ENCODE peak calls at places on chromosomes 3 and 15, in seven cellular contexts. One of them, this sample, is unnamed.

GRCh38 chr3:111333642-111334041 is 208.4 kb upstream of the CD96 start:
- DNase-seq in Peyer's patch: no peak
- DNase-seq in thyroid gland: peak
- DNase-seq in transverse colon: no peak
- DNase-seq in GM12878: no peak
- DNase-seq in ovary: no peak
- DNase-seq in PC-3: peak
- DNase-seq in this sample: peak

GRCh38 chr15:68574629-68575028 is 4.2 kb upstream of the CORO2B start:
- DNase-seq in PC-3: no peak
- DNase-seq in GM12878: no peak
- DNase-seq in thyroid gland: no peak
- DNase-seq in transverse colon: no peak
- DNase-seq in ovary: no peak
- DNase-seq in Peyer's patch: no peak
- DNase-seq in this sample: no peak

GRCh38 chr3:105584351-105584790 is 217.7 kb downstream of the ALCAM start:
- DNase-seq in thyroid gland: no peak
- DNase-seq in GM12878: no peak
- DNase-seq in PC-3: peak
- DNase-seq in Peyer's patch: no peak
- DNase-seq in transverse colon: no peak
- DNase-seq in ovary: no peak
- DNase-seq in this sample: no peak

GRCh38 chr3:190183121-190183520 is 62.4 kb upstream of the P3H2 start:
- DNase-seq in ovary: no peak
- DNase-seq in thyroid gland: no peak
- DNase-seq in Peyer's patch: no peak
- DNase-seq in GM12878: no peak
- DNase-seq in transverse colon: no peak
- DNase-seq in PC-3: peak
- DNase-seq in this sample: no peak

GRCh38 chr15:51144021-51144532 is 49.4 kb upstream of the TNFAIP8L3 start:
- DNase-seq in ovary: no peak
- DNase-seq in transverse colon: no peak
- DNase-seq in Peyer's patch: no peak
- DNase-seq in GM12878: no peak
- DNase-seq in thyroid gland: no peak
- DNase-seq in PC-3: peak
- DNase-seq in this sample: peak

GRCh38 chr15:66390670-66391069 is 4.0 kb downstream of the MAP2K1 start:
- DNase-seq in GM12878: peak
- DNase-seq in PC-3: peak
- DNase-seq in thyroid gland: no peak
- DNase-seq in Peyer's patch: peak
- DNase-seq in ovary: no peak
- DNase-seq in transverse colon: peak
- DNase-seq in this sample: peak

GRCh38 chr15:38054488-38054887 is 120.0 kb downstream of the TMCO5A start:
- DNase-seq in transverse colon: no peak
- DNase-seq in ovary: no peak
- DNase-seq in Peyer's patch: no peak
- DNase-seq in PC-3: peak
- DNase-seq in GM12878: no peak
- DNase-seq in thyroid gland: no peak
- DNase-seq in this sample: peak

GRCh38 chr15:74265046-74265639 is 29.0 kb downstream of the CCDC33 start:
- DNase-seq in ovary: no peak
- DNase-seq in Peyer's patch: no peak
- DNase-seq in thyroid gland: peak
- DNase-seq in transverse colon: no peak
- DNase-seq in PC-3: peak
- DNase-seq in GM12878: no peak
- DNase-seq in this sample: no peak

GRCh38 chr3:38404286-38404685 is 49.4 kb upstream of the ACVR2B start:
- DNase-seq in Peyer's patch: no peak
- DNase-seq in transverse colon: peak
- DNase-seq in PC-3: peak
- DNase-seq in thyroid gland: peak
- DNase-seq in ovary: no peak
- DNase-seq in GM12878: no peak
- DNase-seq in this sample: no peak

GRCh38 chr3:69086133-69086722 is 1.5 kb downstream of the ARL6IP5 start:
- DNase-seq in transverse colon: peak
- DNase-seq in Peyer's patch: peak
- DNase-seq in ovary: peak
- DNase-seq in GM12878: no peak
- DNase-seq in thyroid gland: peak
- DNase-seq in PC-3: peak
- DNase-seq in this sample: peak

GRCh38 chr3:54830658-54831057 is 97.2 kb downstream of the LRTM1 start:
- DNase-seq in Peyer's patch: no peak
- DNase-seq in GM12878: no peak
- DNase-seq in PC-3: peak
- DNase-seq in ovary: no peak
- DNase-seq in thyroid gland: no peak
- DNase-seq in transverse colon: no peak
- DNase-seq in this sample: no peak

GRCh38 chr3:126135398-126136076 is 44.8 kb downstream of the ALDH1L1 start:
- DNase-seq in Peyer's patch: no peak
- DNase-seq in GM12878: no peak
- DNase-seq in PC-3: no peak
- DNase-seq in transverse colon: peak
- DNase-seq in thyroid gland: no peak
- DNase-seq in ovary: peak
- DNase-seq in this sample: no peak

GRCh38 chr3:4350789-4351163 is 47.6 kb downstream of the SETMAR start:
- DNase-seq in ovary: no peak
- DNase-seq in Peyer's patch: peak
- DNase-seq in transverse colon: peak
- DNase-seq in PC-3: peak
- DNase-seq in thyroid gland: peak
- DNase-seq in GM12878: peak
- DNase-seq in this sample: peak

GRCh38 chr3:81485444-81485865 is 276.0 kb downstream of the GBE1 start:
- DNase-seq in GM12878: peak
- DNase-seq in ovary: no peak
- DNase-seq in PC-3: peak
- DNase-seq in thyroid gland: no peak
- DNase-seq in transverse colon: peak
- DNase-seq in Peyer's patch: no peak
- DNase-seq in this sample: no peak

GRCh38 chr3:71210257-71211002 is 373.1 kb downstream of the FOXP1 start:
- DNase-seq in ovary: no peak
- DNase-seq in thyroid gland: peak
- DNase-seq in Peyer's patch: no peak
- DNase-seq in transverse colon: peak
- DNase-seq in PC-3: no peak
- DNase-seq in GM12878: no peak
- DNase-seq in this sample: no peak
- TF ChIP-seq CTCF in ovary: peak
- TF ChIP-seq CTCF in thyroid gland: no peak
- TF ChIP-seq CTCF in Peyer's patch: no peak
- TF ChIP-seq CTCF in transverse colon: peak
- TF ChIP-seq CTCF in PC-3: no peak
- TF ChIP-seq CTCF in GM12878: no peak
- TF ChIP-seq CTCF in this sample: no peak

GRCh38 chr3:48026098-48026497 is 9.9 kb upstream of the MAP4 start:
- DNase-seq in thyroid gland: no peak
- DNase-seq in PC-3: no peak
- DNase-seq in transverse colon: no peak
- DNase-seq in Peyer's patch: no peak
- DNase-seq in ovary: no peak
- DNase-seq in GM12878: no peak
- DNase-seq in this sample: no peak

GRCh38 chr3:48034000-48034516 is 17.8 kb upstream of the MAP4 start:
- DNase-seq in ovary: no peak
- DNase-seq in transverse colon: no peak
- DNase-seq in Peyer's patch: no peak
- DNase-seq in PC-3: peak
- DNase-seq in GM12878: no peak
- DNase-seq in thyroid gland: no peak
- DNase-seq in this sample: peak

GRCh38 chr3:48024401-48024800 is 8.2 kb upstream of the MAP4 start:
- DNase-seq in Peyer's patch: no peak
- DNase-seq in ovary: no peak
- DNase-seq in PC-3: no peak
- DNase-seq in thyroid gland: no peak
- DNase-seq in GM12878: no peak
- DNase-seq in transverse colon: no peak
- DNase-seq in this sample: no peak

GRCh38 chr3:48026951-48027908 is 11.0 kb upstream of the MAP4 start:
- DNase-seq in Peyer's patch: no peak
- DNase-seq in GM12878: no peak
- DNase-seq in PC-3: no peak
- DNase-seq in transverse colon: no peak
- DNase-seq in thyroid gland: no peak
- DNase-seq in ovary: no peak
- DNase-seq in this sample: no peak

GRCh38 chr3:48030188-48030587 is 14.0 kb upstream of the MAP4 start:
- DNase-seq in PC-3: no peak
- DNase-seq in GM12878: no peak
- DNase-seq in ovary: no peak
- DNase-seq in transverse colon: no peak
- DNase-seq in Peyer's patch: no peak
- DNase-seq in thyroid gland: no peak
- DNase-seq in this sample: no peak
- H3K27ac ChIP-seq in PC-3: no peak
- H3K27ac ChIP-seq in GM12878: no peak
- H3K27ac ChIP-seq in ovary: no peak
- H3K27ac ChIP-seq in transverse colon: no peak
- H3K27ac ChIP-seq in Peyer's patch: no peak
- H3K27ac ChIP-seq in thyroid gland: no peak
- H3K27ac ChIP-seq in this sample: no peak

DNA sequence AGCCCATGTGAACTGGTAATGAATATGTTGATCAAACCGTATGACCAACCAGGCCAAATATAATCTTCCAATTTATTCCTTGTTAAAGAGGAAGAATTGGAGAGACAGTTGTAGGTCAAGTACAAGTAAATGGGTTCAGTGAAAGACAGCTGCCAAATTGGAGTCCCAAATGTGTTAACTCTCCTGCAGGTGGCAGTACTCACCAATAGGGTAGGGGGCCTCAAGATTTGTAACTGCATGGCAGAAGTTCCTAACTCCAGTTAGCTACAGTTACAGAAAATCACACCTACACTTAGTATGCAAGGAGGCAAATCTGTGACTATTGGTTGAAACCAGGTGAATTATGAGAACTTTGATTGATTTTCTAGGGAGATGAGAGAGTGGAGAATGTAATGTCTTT is 278.0 kb downstream of the ZBBX start:
- DNase-seq in PC-3: peak
- DNase-seq in GM12878: no peak
- DNase-seq in ovary: no peak
- DNase-seq in transverse colon: no peak
- DNase-seq in thyroid gland: no peak
- DNase-seq in Peyer's patch: no peak
- DNase-seq in this sample: no peak
- TF ChIP-seq CTCF in PC-3: peak
- TF ChIP-seq CTCF in GM12878: peak
- TF ChIP-seq CTCF in ovary: no peak
- TF ChIP-seq CTCF in transverse colon: no peak
- TF ChIP-seq CTCF in thyroid gland: no peak
- TF ChIP-seq CTCF in Peyer's patch: no peak
- TF ChIP-seq CTCF in this sample: no peak

DNA sequence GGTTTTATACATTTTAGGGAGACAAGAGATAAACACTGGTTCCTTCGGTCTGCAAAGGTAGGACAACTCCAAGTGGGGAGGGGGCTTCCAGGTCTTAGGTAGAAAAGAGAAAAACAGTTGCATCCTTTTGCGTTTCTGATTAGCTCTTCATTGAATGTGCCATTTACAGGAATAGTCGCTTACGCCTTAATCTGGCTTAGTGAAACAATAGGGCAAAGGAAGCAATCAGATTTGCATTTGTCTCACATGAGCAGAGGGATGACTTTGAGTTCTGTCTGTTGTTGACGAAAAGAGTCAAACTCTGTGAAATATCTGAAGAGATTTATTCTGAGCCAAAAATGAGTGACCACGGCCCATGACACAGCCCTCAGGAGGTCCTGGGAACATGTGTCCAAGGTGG is 166.0 kb upstream of the ATP10A start:
- DNase-seq in thyroid gland: no peak
- DNase-seq in PC-3: no peak
- DNase-seq in GM12878: no peak
- DNase-seq in transverse colon: no peak
- DNase-seq in Peyer's patch: no peak
- DNase-seq in ovary: no peak
- DNase-seq in this sample: no peak
- H3K27ac ChIP-seq in thyroid gland: no peak
- H3K27ac ChIP-seq in PC-3: no peak
- H3K27ac ChIP-seq in GM12878: no peak
- H3K27ac ChIP-seq in transverse colon: no peak
- H3K27ac ChIP-seq in Peyer's patch: no peak
- H3K27ac ChIP-seq in ovary: no peak
- H3K27ac ChIP-seq in this sample: no peak

DNA sequence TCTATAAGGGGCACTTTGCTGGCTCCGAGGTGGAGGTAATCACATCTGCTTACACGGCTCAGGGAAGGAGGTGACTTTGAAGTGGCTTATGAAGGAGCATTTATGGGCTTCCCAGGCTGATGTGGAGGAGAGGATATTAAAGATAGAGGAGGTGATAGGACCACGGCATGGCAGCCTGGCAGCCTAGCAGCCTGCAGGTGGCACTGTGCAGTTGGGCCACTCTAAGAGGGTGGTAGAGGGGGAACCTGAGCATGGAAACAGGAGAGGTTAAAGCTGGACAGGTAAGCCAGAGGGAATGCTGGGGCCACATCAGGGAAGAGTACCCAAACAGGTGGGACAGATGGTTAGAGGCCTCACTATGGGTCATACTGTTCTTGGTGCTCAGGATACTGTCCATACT is 375.0 kb downstream of the WDR72 start:
- DNase-seq in PC-3: peak
- DNase-seq in Peyer's patch: no peak
- DNase-seq in transverse colon: peak
- DNase-seq in thyroid gland: peak
- DNase-seq in GM12878: no peak
- DNase-seq in ovary: no peak
- DNase-seq in this sample: no peak
- TF ChIP-seq CTCF in PC-3: peak
- TF ChIP-seq CTCF in Peyer's patch: no peak
- TF ChIP-seq CTCF in transverse colon: peak
- TF ChIP-seq CTCF in thyroid gland: peak
- TF ChIP-seq CTCF in GM12878: peak
- TF ChIP-seq CTCF in ovary: no peak
- TF ChIP-seq CTCF in this sample: no peak

GRCh38 chr15:70892912-70893560 is 410 bp downstream of the LRRC49 start:
- DNase-seq in Peyer's patch: no peak
- DNase-seq in thyroid gland: peak
- DNase-seq in ovary: no peak
- DNase-seq in GM12878: no peak
- DNase-seq in PC-3: peak
- DNase-seq in transverse colon: peak
- DNase-seq in this sample: peak
- H3K27ac ChIP-seq in Peyer's patch: peak
- H3K27ac ChIP-seq in thyroid gland: peak
- H3K27ac ChIP-seq in ovary: peak
- H3K27ac ChIP-seq in GM12878: no peak
- H3K27ac ChIP-seq in PC-3: peak
- H3K27ac ChIP-seq in transverse colon: peak
- H3K27ac ChIP-seq in this sample: peak

GRCh38 chr3:79767194-79767952 is 425 bp downstream of the ROBO1 start:
- DNase-seq in Peyer's patch: no peak
- DNase-seq in thyroid gland: no peak
- DNase-seq in PC-3: peak
- DNase-seq in transverse colon: no peak
- DNase-seq in GM12878: no peak
- DNase-seq in ovary: no peak
- DNase-seq in this sample: no peak
- TF ChIP-seq CTCF in Peyer's patch: no peak
- TF ChIP-seq CTCF in thyroid gland: no peak
- TF ChIP-seq CTCF in PC-3: no peak
- TF ChIP-seq CTCF in transverse colon: no peak
- TF ChIP-seq CTCF in GM12878: no peak
- TF ChIP-seq CTCF in ovary: no peak
- TF ChIP-seq CTCF in this sample: no peak

This sample was measured in RWPE1.